ENCODE peak calls at places on chromosomes 1 and 21, in nine cellular contexts. One of them, this sample, is unnamed.

GRCh38 chr1:51615780-51616291 is 1.1 kb upstream of the OSBPL9 start:
- DNase-seq in cerebellar nuclear complex: no peak
- DNase-seq in stimulated activated CD4-positive, alpha-beta T cell treated with anti-CD3 and anti-CD28 coated beads, Interleukin-4, amount 100 ng/mL, for 24 hours: no peak
- DNase-seq in activated CD8-positive, alpha-beta memory T cell treated with anti-CD3 and anti-CD28 coated beads for 48 hours: no peak
- DNase-seq in GDM1: no peak
- DNase-seq in stimulated activated CD8-positive, alpha-beta memory T cell treated with anti-CD3 and anti-CD28 coated beads, Interleukin-2, amount 100 ng/mL, for 1 hour: no peak
- DNase-seq in ACHN: no peak
- DNase-seq in posterior vena cava: no peak
- DNase-seq in retinal pigment epithelial cell: no peak
- DNase-seq in this sample: no peak

GRCh38 chr1:99533909-99534907 is 111.7 kb upstream of the PALMD start:
- DNase-seq in ACHN: no peak
- DNase-seq in GDM1: no peak
- DNase-seq in posterior vena cava: no peak
- DNase-seq in retinal pigment epithelial cell: no peak
- DNase-seq in stimulated activated CD8-positive, alpha-beta memory T cell treated with anti-CD3 and anti-CD28 coated beads, Interleukin-2, amount 100 ng/mL, for 1 hour: no peak
- DNase-seq in stimulated activated CD4-positive, alpha-beta T cell treated with anti-CD3 and anti-CD28 coated beads, Interleukin-4, amount 100 ng/mL, for 24 hours: no peak
- DNase-seq in cerebellar nuclear complex: no peak
- DNase-seq in activated CD8-positive, alpha-beta memory T cell treated with anti-CD3 and anti-CD28 coated beads for 48 hours: no peak
- DNase-seq in this sample: no peak

GRCh38 chr1:45177452-45177851 is 29.0 kb downstream of the ZSWIM5 start:
- DNase-seq in cerebellar nuclear complex: no peak
- DNase-seq in stimulated activated CD8-positive, alpha-beta memory T cell treated with anti-CD3 and anti-CD28 coated beads, Interleukin-2, amount 100 ng/mL, for 1 hour: no peak
- DNase-seq in GDM1: no peak
- DNase-seq in retinal pigment epithelial cell: no peak
- DNase-seq in activated CD8-positive, alpha-beta memory T cell treated with anti-CD3 and anti-CD28 coated beads for 48 hours: no peak
- DNase-seq in ACHN: no peak
- DNase-seq in posterior vena cava: no peak
- DNase-seq in stimulated activated CD4-positive, alpha-beta T cell treated with anti-CD3 and anti-CD28 coated beads, Interleukin-4, amount 100 ng/mL, for 24 hours: no peak
- DNase-seq in this sample: no peak

GRCh38 chr1:6117064-6117463 is 63.1 kb downstream of the CHD5 start:
- DNase-seq in posterior vena cava: no peak
- DNase-seq in stimulated activated CD8-positive, alpha-beta memory T cell treated with anti-CD3 and anti-CD28 coated beads, Interleukin-2, amount 100 ng/mL, for 1 hour: no peak
- DNase-seq in stimulated activated CD4-positive, alpha-beta T cell treated with anti-CD3 and anti-CD28 coated beads, Interleukin-4, amount 100 ng/mL, for 24 hours: no peak
- DNase-seq in GDM1: no peak
- DNase-seq in retinal pigment epithelial cell: no peak
- DNase-seq in cerebellar nuclear complex: no peak
- DNase-seq in ACHN: no peak
- DNase-seq in activated CD8-positive, alpha-beta memory T cell treated with anti-CD3 and anti-CD28 coated beads for 48 hours: no peak
- DNase-seq in this sample: no peak

GRCh38 chr1:232954594-232955365 is 4.4 kb downstream of the NTPCR start:
- DNase-seq in posterior vena cava: no peak
- DNase-seq in retinal pigment epithelial cell: no peak
- DNase-seq in stimulated activated CD4-positive, alpha-beta T cell treated with anti-CD3 and anti-CD28 coated beads, Interleukin-4, amount 100 ng/mL, for 24 hours: no peak
- DNase-seq in stimulated activated CD8-positive, alpha-beta memory T cell treated with anti-CD3 and anti-CD28 coated beads, Interleukin-2, amount 100 ng/mL, for 1 hour: no peak
- DNase-seq in GDM1: no peak
- DNase-seq in ACHN: no peak
- DNase-seq in cerebellar nuclear complex: no peak
- DNase-seq in activated CD8-positive, alpha-beta memory T cell treated with anti-CD3 and anti-CD28 coated beads for 48 hours: no peak
- DNase-seq in this sample: no peak

GRCh38 chr1:55233149-55233777 is 18.1 kb upstream of the USP24 start:
- DNase-seq in cerebellar nuclear complex: no peak
- DNase-seq in GDM1: no peak
- DNase-seq in posterior vena cava: no peak
- DNase-seq in stimulated activated CD4-positive, alpha-beta T cell treated with anti-CD3 and anti-CD28 coated beads, Interleukin-4, amount 100 ng/mL, for 24 hours: no peak
- DNase-seq in activated CD8-positive, alpha-beta memory T cell treated with anti-CD3 and anti-CD28 coated beads for 48 hours: no peak
- DNase-seq in stimulated activated CD8-positive, alpha-beta memory T cell treated with anti-CD3 and anti-CD28 coated beads, Interleukin-2, amount 100 ng/mL, for 1 hour: no peak
- DNase-seq in ACHN: no peak
- DNase-seq in retinal pigment epithelial cell: no peak
- DNase-seq in this sample: no peak

GRCh38 chr1:240701412-240701811 is 89.5 kb upstream of the GREM2 start:
- DNase-seq in retinal pigment epithelial cell: peak; percentile 88
- DNase-seq in activated CD8-positive, alpha-beta memory T cell treated with anti-CD3 and anti-CD28 coated beads for 48 hours: no peak
- DNase-seq in ACHN: no peak
- DNase-seq in cerebellar nuclear complex: no peak
- DNase-seq in posterior vena cava: no peak
- DNase-seq in stimulated activated CD8-positive, alpha-beta memory T cell treated with anti-CD3 and anti-CD28 coated beads, Interleukin-2, amount 100 ng/mL, for 1 hour: no peak
- DNase-seq in GDM1: no peak
- DNase-seq in stimulated activated CD4-positive, alpha-beta T cell treated with anti-CD3 and anti-CD28 coated beads, Interleukin-4, amount 100 ng/mL, for 24 hours: no peak
- DNase-seq in this sample: no peak

GRCh38 chr1:85274969-85275453 is 1.4 kb downstream of the BCL10 start:
- DNase-seq in stimulated activated CD4-positive, alpha-beta T cell treated with anti-CD3 and anti-CD28 coated beads, Interleukin-4, amount 100 ng/mL, for 24 hours: no peak
- DNase-seq in posterior vena cava: no peak
- DNase-seq in GDM1: no peak
- DNase-seq in retinal pigment epithelial cell: no peak
- DNase-seq in cerebellar nuclear complex: no peak
- DNase-seq in ACHN: peak; percentile 70
- DNase-seq in stimulated activated CD8-positive, alpha-beta memory T cell treated with anti-CD3 and anti-CD28 coated beads, Interleukin-2, amount 100 ng/mL, for 1 hour: no peak
- DNase-seq in activated CD8-positive, alpha-beta memory T cell treated with anti-CD3 and anti-CD28 coated beads for 48 hours: no peak
- DNase-seq in this sample: no peak

GRCh38 chr1:236808564-236809130 is 13.6 kb downstream of the MTR start:
- DNase-seq in cerebellar nuclear complex: no peak
- DNase-seq in GDM1: no peak
- DNase-seq in stimulated activated CD8-positive, alpha-beta memory T cell treated with anti-CD3 and anti-CD28 coated beads, Interleukin-2, amount 100 ng/mL, for 1 hour: no peak
- DNase-seq in stimulated activated CD4-positive, alpha-beta T cell treated with anti-CD3 and anti-CD28 coated beads, Interleukin-4, amount 100 ng/mL, for 24 hours: no peak
- DNase-seq in activated CD8-positive, alpha-beta memory T cell treated with anti-CD3 and anti-CD28 coated beads for 48 hours: no peak
- DNase-seq in posterior vena cava: no peak
- DNase-seq in ACHN: no peak
- DNase-seq in retinal pigment epithelial cell: no peak
- DNase-seq in this sample: no peak

GRCh38 chr1:182217967-182218366 is 156.5 kb upstream of the ZNF648 start:
- DNase-seq in cerebellar nuclear complex: no peak
- DNase-seq in posterior vena cava: no peak
- DNase-seq in GDM1: no peak
- DNase-seq in stimulated activated CD4-positive, alpha-beta T cell treated with anti-CD3 and anti-CD28 coated beads, Interleukin-4, amount 100 ng/mL, for 24 hours: no peak
- DNase-seq in retinal pigment epithelial cell: no peak
- DNase-seq in ACHN: no peak
- DNase-seq in activated CD8-positive, alpha-beta memory T cell treated with anti-CD3 and anti-CD28 coated beads for 48 hours: no peak
- DNase-seq in stimulated activated CD8-positive, alpha-beta memory T cell treated with anti-CD3 and anti-CD28 coated beads, Interleukin-2, amount 100 ng/mL, for 1 hour: no peak
- DNase-seq in this sample: no peak

GRCh38 chr1:42957880-42958487 is 684 bp downstream of the SLC2A1 start:
- DNase-seq in stimulated activated CD4-positive, alpha-beta T cell treated with anti-CD3 and anti-CD28 coated beads, Interleukin-4, amount 100 ng/mL, for 24 hours: peak; percentile 66
- DNase-seq in stimulated activated CD8-positive, alpha-beta memory T cell treated with anti-CD3 and anti-CD28 coated beads, Interleukin-2, amount 100 ng/mL, for 1 hour: peak; percentile 30
- DNase-seq in cerebellar nuclear complex: no peak
- DNase-seq in activated CD8-positive, alpha-beta memory T cell treated with anti-CD3 and anti-CD28 coated beads for 48 hours: peak; percentile 40
- DNase-seq in GDM1: peak; percentile 68
- DNase-seq in retinal pigment epithelial cell: no peak
- DNase-seq in posterior vena cava: peak; percentile 86
- DNase-seq in ACHN: peak; percentile 55
- DNase-seq in this sample: peak; percentile 41

GRCh38 chr1:172477741-172478140 is 33.9 kb upstream of the PIGC start:
- DNase-seq in posterior vena cava: no peak
- DNase-seq in stimulated activated CD8-positive, alpha-beta memory T cell treated with anti-CD3 and anti-CD28 coated beads, Interleukin-2, amount 100 ng/mL, for 1 hour: no peak
- DNase-seq in GDM1: no peak
- DNase-seq in activated CD8-positive, alpha-beta memory T cell treated with anti-CD3 and anti-CD28 coated beads for 48 hours: no peak
- DNase-seq in cerebellar nuclear complex: no peak
- DNase-seq in stimulated activated CD4-positive, alpha-beta T cell treated with anti-CD3 and anti-CD28 coated beads, Interleukin-4, amount 100 ng/mL, for 24 hours: no peak
- DNase-seq in ACHN: no peak
- DNase-seq in retinal pigment epithelial cell: no peak
- DNase-seq in this sample: no peak

GRCh38 chr1:917076-917459 is 6.7 kb upstream of the SAMD11 start:
- DNase-seq in GDM1: no peak
- DNase-seq in ACHN: no peak
- DNase-seq in retinal pigment epithelial cell: no peak
- DNase-seq in stimulated activated CD4-positive, alpha-beta T cell treated with anti-CD3 and anti-CD28 coated beads, Interleukin-4, amount 100 ng/mL, for 24 hours: no peak
- DNase-seq in stimulated activated CD8-positive, alpha-beta memory T cell treated with anti-CD3 and anti-CD28 coated beads, Interleukin-2, amount 100 ng/mL, for 1 hour: no peak
- DNase-seq in activated CD8-positive, alpha-beta memory T cell treated with anti-CD3 and anti-CD28 coated beads for 48 hours: no peak
- DNase-seq in posterior vena cava: peak; percentile 58
- DNase-seq in cerebellar nuclear complex: no peak
- DNase-seq in this sample: no peak

GRCh38 chr1:173190101-173190895 is 16.8 kb downstream of the TNFSF4 start:
- DNase-seq in cerebellar nuclear complex: no peak
- DNase-seq in posterior vena cava: peak; percentile 89
- DNase-seq in activated CD8-positive, alpha-beta memory T cell treated with anti-CD3 and anti-CD28 coated beads for 48 hours: no peak
- DNase-seq in ACHN: no peak
- DNase-seq in stimulated activated CD4-positive, alpha-beta T cell treated with anti-CD3 and anti-CD28 coated beads, Interleukin-4, amount 100 ng/mL, for 24 hours: no peak
- DNase-seq in retinal pigment epithelial cell: peak; percentile 95
- DNase-seq in stimulated activated CD8-positive, alpha-beta memory T cell treated with anti-CD3 and anti-CD28 coated beads, Interleukin-2, amount 100 ng/mL, for 1 hour: no peak
- DNase-seq in GDM1: no peak
- DNase-seq in this sample: no peak

GRCh38 chr1:111654839-111655238 is 35.2 kb downstream of the RAP1A start:
- DNase-seq in cerebellar nuclear complex: no peak
- DNase-seq in stimulated activated CD4-positive, alpha-beta T cell treated with anti-CD3 and anti-CD28 coated beads, Interleukin-4, amount 100 ng/mL, for 24 hours: no peak
- DNase-seq in posterior vena cava: no peak
- DNase-seq in retinal pigment epithelial cell: no peak
- DNase-seq in ACHN: no peak
- DNase-seq in GDM1: no peak
- DNase-seq in stimulated activated CD8-positive, alpha-beta memory T cell treated with anti-CD3 and anti-CD28 coated beads, Interleukin-2, amount 100 ng/mL, for 1 hour: no peak
- DNase-seq in activated CD8-positive, alpha-beta memory T cell treated with anti-CD3 and anti-CD28 coated beads for 48 hours: no peak
- DNase-seq in this sample: no peak

GRCh38 chr1:222234351-222234750 is 313.6 kb downstream of the HHIPL2 start:
- DNase-seq in ACHN: no peak
- DNase-seq in GDM1: no peak
- DNase-seq in posterior vena cava: no peak
- DNase-seq in stimulated activated CD4-positive, alpha-beta T cell treated with anti-CD3 and anti-CD28 coated beads, Interleukin-4, amount 100 ng/mL, for 24 hours: no peak
- DNase-seq in cerebellar nuclear complex: no peak
- DNase-seq in activated CD8-positive, alpha-beta memory T cell treated with anti-CD3 and anti-CD28 coated beads for 48 hours: no peak
- DNase-seq in retinal pigment epithelial cell: no peak
- DNase-seq in stimulated activated CD8-positive, alpha-beta memory T cell treated with anti-CD3 and anti-CD28 coated beads, Interleukin-2, amount 100 ng/mL, for 1 hour: no peak
- DNase-seq in this sample: no peak

GRCh38 chr1:203419558-203419957 is 56.0 kb upstream of the PRELP start:
- DNase-seq in stimulated activated CD8-positive, alpha-beta memory T cell treated with anti-CD3 and anti-CD28 coated beads, Interleukin-2, amount 100 ng/mL, for 1 hour: no peak
- DNase-seq in stimulated activated CD4-positive, alpha-beta T cell treated with anti-CD3 and anti-CD28 coated beads, Interleukin-4, amount 100 ng/mL, for 24 hours: no peak
- DNase-seq in GDM1: no peak
- DNase-seq in posterior vena cava: no peak
- DNase-seq in activated CD8-positive, alpha-beta memory T cell treated with anti-CD3 and anti-CD28 coated beads for 48 hours: no peak
- DNase-seq in cerebellar nuclear complex: no peak
- DNase-seq in retinal pigment epithelial cell: no peak
- DNase-seq in ACHN: no peak
- DNase-seq in this sample: no peak

GRCh38 chr1:226662704-226663326 is 76.3 kb downstream of the ITPKB start:
- DNase-seq in stimulated activated CD4-positive, alpha-beta T cell treated with anti-CD3 and anti-CD28 coated beads, Interleukin-4, amount 100 ng/mL, for 24 hours: peak; percentile 89
- DNase-seq in activated CD8-positive, alpha-beta memory T cell treated with anti-CD3 and anti-CD28 coated beads for 48 hours: peak; percentile 40
- DNase-seq in retinal pigment epithelial cell: peak; percentile 94
- DNase-seq in cerebellar nuclear complex: no peak
- DNase-seq in stimulated activated CD8-positive, alpha-beta memory T cell treated with anti-CD3 and anti-CD28 coated beads, Interleukin-2, amount 100 ng/mL, for 1 hour: peak; percentile 66
- DNase-seq in GDM1: peak; percentile 72
- DNase-seq in ACHN: peak; percentile 91
- DNase-seq in posterior vena cava: peak; percentile 93
- DNase-seq in this sample: peak; percentile 53

GRCh38 chr1:59552001-59552400 is 255.1 kb downstream of the FGGY start:
- DNase-seq in ACHN: no peak
- DNase-seq in stimulated activated CD8-positive, alpha-beta memory T cell treated with anti-CD3 and anti-CD28 coated beads, Interleukin-2, amount 100 ng/mL, for 1 hour: no peak
- DNase-seq in cerebellar nuclear complex: no peak
- DNase-seq in stimulated activated CD4-positive, alpha-beta T cell treated with anti-CD3 and anti-CD28 coated beads, Interleukin-4, amount 100 ng/mL, for 24 hours: no peak
- DNase-seq in retinal pigment epithelial cell: no peak
- DNase-seq in GDM1: no peak
- DNase-seq in activated CD8-positive, alpha-beta memory T cell treated with anti-CD3 and anti-CD28 coated beads for 48 hours: no peak
- DNase-seq in posterior vena cava: no peak
- DNase-seq in this sample: no peak

GRCh38 chr1:59006309-59006698 is 222.5 kb upstream of the JUN start:
- DNase-seq in stimulated activated CD4-positive, alpha-beta T cell treated with anti-CD3 and anti-CD28 coated beads, Interleukin-4, amount 100 ng/mL, for 24 hours: no peak
- DNase-seq in stimulated activated CD8-positive, alpha-beta memory T cell treated with anti-CD3 and anti-CD28 coated beads, Interleukin-2, amount 100 ng/mL, for 1 hour: no peak
- DNase-seq in cerebellar nuclear complex: no peak
- DNase-seq in activated CD8-positive, alpha-beta memory T cell treated with anti-CD3 and anti-CD28 coated beads for 48 hours: no peak
- DNase-seq in GDM1: no peak
- DNase-seq in posterior vena cava: no peak
- DNase-seq in retinal pigment epithelial cell: no peak
- DNase-seq in ACHN: no peak
- DNase-seq in this sample: no peak

GRCh38 chr1:50968884-50969610 is 998 bp upstream of the CDKN2C start:
- DNase-seq in GDM1: peak; percentile 68
- DNase-seq in cerebellar nuclear complex: no peak
- DNase-seq in ACHN: peak; percentile 41
- DNase-seq in posterior vena cava: peak; percentile 84
- DNase-seq in stimulated activated CD8-positive, alpha-beta memory T cell treated with anti-CD3 and anti-CD28 coated beads, Interleukin-2, amount 100 ng/mL, for 1 hour: no peak
- DNase-seq in stimulated activated CD4-positive, alpha-beta T cell treated with anti-CD3 and anti-CD28 coated beads, Interleukin-4, amount 100 ng/mL, for 24 hours: peak; percentile 33
- DNase-seq in retinal pigment epithelial cell: no peak
- DNase-seq in activated CD8-positive, alpha-beta memory T cell treated with anti-CD3 and anti-CD28 coated beads for 48 hours: peak; percentile 28
- DNase-seq in this sample: no peak

GRCh38 chr1:192170196-192170984 is 12.1 kb downstream of the RGS18 start:
- DNase-seq in ACHN: no peak
- DNase-seq in GDM1: no peak
- DNase-seq in posterior vena cava: no peak
- DNase-seq in stimulated activated CD8-positive, alpha-beta memory T cell treated with anti-CD3 and anti-CD28 coated beads, Interleukin-2, amount 100 ng/mL, for 1 hour: no peak
- DNase-seq in stimulated activated CD4-positive, alpha-beta T cell treated with anti-CD3 and anti-CD28 coated beads, Interleukin-4, amount 100 ng/mL, for 24 hours: no peak
- DNase-seq in activated CD8-positive, alpha-beta memory T cell treated with anti-CD3 and anti-CD28 coated beads for 48 hours: no peak
- DNase-seq in cerebellar nuclear complex: no peak
- DNase-seq in retinal pigment epithelial cell: no peak
- DNase-seq in this sample: no peak

GRCh38 chr1:113930499-113931161 is 1.5 kb downstream of the HIPK1 start:
- DNase-seq in stimulated activated CD8-positive, alpha-beta memory T cell treated with anti-CD3 and anti-CD28 coated beads, Interleukin-2, amount 100 ng/mL, for 1 hour: peak; percentile 56
- DNase-seq in retinal pigment epithelial cell: no peak
- DNase-seq in posterior vena cava: no peak
- DNase-seq in cerebellar nuclear complex: no peak
- DNase-seq in activated CD8-positive, alpha-beta memory T cell treated with anti-CD3 and anti-CD28 coated beads for 48 hours: peak; percentile 23
- DNase-seq in ACHN: peak; percentile 45
- DNase-seq in GDM1: peak; percentile 4
- DNase-seq in stimulated activated CD4-positive, alpha-beta T cell treated with anti-CD3 and anti-CD28 coated beads, Interleukin-4, amount 100 ng/mL, for 24 hours: peak; percentile 73
- DNase-seq in this sample: peak; percentile 41

GRCh38 chr1:231139125-231139649 is 22.7 kb upstream of the TRIM67 start:
- DNase-seq in GDM1: no peak
- DNase-seq in cerebellar nuclear complex: no peak
- DNase-seq in posterior vena cava: no peak
- DNase-seq in ACHN: no peak
- DNase-seq in stimulated activated CD8-positive, alpha-beta memory T cell treated with anti-CD3 and anti-CD28 coated beads, Interleukin-2, amount 100 ng/mL, for 1 hour: no peak
- DNase-seq in activated CD8-positive, alpha-beta memory T cell treated with anti-CD3 and anti-CD28 coated beads for 48 hours: no peak
- DNase-seq in retinal pigment epithelial cell: peak; percentile 66
- DNase-seq in stimulated activated CD4-positive, alpha-beta T cell treated with anti-CD3 and anti-CD28 coated beads, Interleukin-4, amount 100 ng/mL, for 24 hours: no peak
- DNase-seq in this sample: no peak

GRCh38 chr1:1599030-1599916 is 662 bp downstream of the FNDC10 start:
- DNase-seq in GDM1: peak; percentile 30
- DNase-seq in retinal pigment epithelial cell: no peak
- DNase-seq in ACHN: peak; percentile 27
- DNase-seq in cerebellar nuclear complex: no peak
- DNase-seq in activated CD8-positive, alpha-beta memory T cell treated with anti-CD3 and anti-CD28 coated beads for 48 hours: no peak
- DNase-seq in stimulated activated CD4-positive, alpha-beta T cell treated with anti-CD3 and anti-CD28 coated beads, Interleukin-4, amount 100 ng/mL, for 24 hours: no peak
- DNase-seq in posterior vena cava: no peak
- DNase-seq in stimulated activated CD8-positive, alpha-beta memory T cell treated with anti-CD3 and anti-CD28 coated beads, Interleukin-2, amount 100 ng/mL, for 1 hour: no peak
- DNase-seq in this sample: no peak

GRCh38 chr21:17554619-17555472 is 42.0 kb downstream of the CXADR start:
- DNase-seq in ACHN: peak; percentile 17
- DNase-seq in stimulated activated CD8-positive, alpha-beta memory T cell treated with anti-CD3 and anti-CD28 coated beads, Interleukin-2, amount 100 ng/mL, for 1 hour: no peak
- DNase-seq in GDM1: no peak
- DNase-seq in activated CD8-positive, alpha-beta memory T cell treated with anti-CD3 and anti-CD28 coated beads for 48 hours: no peak
- DNase-seq in retinal pigment epithelial cell: no peak
- DNase-seq in cerebellar nuclear complex: no peak
- DNase-seq in posterior vena cava: no peak
- DNase-seq in stimulated activated CD4-positive, alpha-beta T cell treated with anti-CD3 and anti-CD28 coated beads, Interleukin-4, amount 100 ng/mL, for 24 hours: no peak
- DNase-seq in this sample: no peak

GRCh38 chr1:150532860-150533259 is 16.3 kb upstream of the ADAMTSL4 start:
- DNase-seq in ACHN: no peak
- DNase-seq in stimulated activated CD8-positive, alpha-beta memory T cell treated with anti-CD3 and anti-CD28 coated beads, Interleukin-2, amount 100 ng/mL, for 1 hour: no peak
- DNase-seq in retinal pigment epithelial cell: no peak
- DNase-seq in posterior vena cava: no peak
- DNase-seq in stimulated activated CD4-positive, alpha-beta T cell treated with anti-CD3 and anti-CD28 coated beads, Interleukin-4, amount 100 ng/mL, for 24 hours: no peak
- DNase-seq in GDM1: no peak
- DNase-seq in cerebellar nuclear complex: no peak
- DNase-seq in activated CD8-positive, alpha-beta memory T cell treated with anti-CD3 and anti-CD28 coated beads for 48 hours: no peak
- DNase-seq in this sample: no peak

GRCh38 chr1:157734328-157734727 is 33.8 kb upstream of the FCRL3 start:
- DNase-seq in activated CD8-positive, alpha-beta memory T cell treated with anti-CD3 and anti-CD28 coated beads for 48 hours: no peak
- DNase-seq in stimulated activated CD4-positive, alpha-beta T cell treated with anti-CD3 and anti-CD28 coated beads, Interleukin-4, amount 100 ng/mL, for 24 hours: no peak
- DNase-seq in posterior vena cava: no peak
- DNase-seq in cerebellar nuclear complex: no peak
- DNase-seq in ACHN: no peak
- DNase-seq in retinal pigment epithelial cell: no peak
- DNase-seq in stimulated activated CD8-positive, alpha-beta memory T cell treated with anti-CD3 and anti-CD28 coated beads, Interleukin-2, amount 100 ng/mL, for 1 hour: no peak
- DNase-seq in GDM1: no peak
- DNase-seq in this sample: no peak

GRCh38 chr1:170671629-170671963 is 7.7 kb downstream of the PRRX1 start:
- DNase-seq in activated CD8-positive, alpha-beta memory T cell treated with anti-CD3 and anti-CD28 coated beads for 48 hours: no peak
- DNase-seq in cerebellar nuclear complex: no peak
- DNase-seq in posterior vena cava: no peak
- DNase-seq in stimulated activated CD4-positive, alpha-beta T cell treated with anti-CD3 and anti-CD28 coated beads, Interleukin-4, amount 100 ng/mL, for 24 hours: no peak
- DNase-seq in ACHN: no peak
- DNase-seq in stimulated activated CD8-positive, alpha-beta memory T cell treated with anti-CD3 and anti-CD28 coated beads, Interleukin-2, amount 100 ng/mL, for 1 hour: no peak
- DNase-seq in GDM1: no peak
- DNase-seq in retinal pigment epithelial cell: no peak
- DNase-seq in this sample: no peak

GRCh38 chr1:23648576-23648975 is 43.0 kb upstream of the RPL11 start:
- DNase-seq in activated CD8-positive, alpha-beta memory T cell treated with anti-CD3 and anti-CD28 coated beads for 48 hours: no peak
- DNase-seq in ACHN: no peak
- DNase-seq in cerebellar nuclear complex: no peak
- DNase-seq in retinal pigment epithelial cell: no peak
- DNase-seq in stimulated activated CD8-positive, alpha-beta memory T cell treated with anti-CD3 and anti-CD28 coated beads, Interleukin-2, amount 100 ng/mL, for 1 hour: no peak
- DNase-seq in stimulated activated CD4-positive, alpha-beta T cell treated with anti-CD3 and anti-CD28 coated beads, Interleukin-4, amount 100 ng/mL, for 24 hours: no peak
- DNase-seq in posterior vena cava: no peak
- DNase-seq in GDM1: no peak
- DNase-seq in this sample: no peak

GRCh38 chr1:224733021-224733911 is 117.1 kb downstream of the CNIH3 start:
- DNase-seq in retinal pigment epithelial cell: no peak
- DNase-seq in stimulated activated CD4-positive, alpha-beta T cell treated with anti-CD3 and anti-CD28 coated beads, Interleukin-4, amount 100 ng/mL, for 24 hours: no peak
- DNase-seq in GDM1: no peak
- DNase-seq in cerebellar nuclear complex: no peak
- DNase-seq in activated CD8-positive, alpha-beta memory T cell treated with anti-CD3 and anti-CD28 coated beads for 48 hours: no peak
- DNase-seq in ACHN: no peak
- DNase-seq in stimulated activated CD8-positive, alpha-beta memory T cell treated with anti-CD3 and anti-CD28 coated beads, Interleukin-2, amount 100 ng/mL, for 1 hour: no peak
- DNase-seq in posterior vena cava: no peak
- DNase-seq in this sample: no peak